ENCODE peak calls at places on chromosomes 11 and 22, in nine cellular contexts. Y is epithelial cell of esophagus; E is CD8-positive, alpha-beta T cell; W is heart right ventricle; H is pancreas; M is cardiac fibroblast; S is right lobe of liver; F is testis; T is lower leg skin. J is an unnamed sample.

GRCh38 chr22:25402501-25403283 is 161.8 kb upstream of the GRK3 start:
- DNase-seq in Y (peak; percentile 51), E (no peak), W (peak; percentile 73), H (peak; percentile 38), M (peak; percentile 65), S (peak; percentile 74), F (peak; percentile 54), T (no peak), J (peak; percentile 34)

GRCh38 chr11:8913961-8914660 is 3.1 kb downstream of the AKIP1 start:
- DNase-seq in Y (peak; percentile 41), E (peak; percentile 57), W (peak; percentile 28), H (no peak), M (peak; percentile 64), S (no peak), F (peak; percentile 84), T (no peak), J (peak; percentile 62)

GRCh38 chr22:48713266-48714205 is 1114.1 kb downstream of the BRD1 start:
- DNase-seq in Y (no peak), E (no peak), W (no peak), H (no peak), M (no peak), S (no peak), F (no peak), T (no peak), J (no peak)

GRCh38 chr11:122439911-122440782 is 215.4 kb upstream of the UBASH3B start:
- DNase-seq in Y (no peak), E (no peak), W (peak; percentile 33), H (peak; percentile 40), M (peak; percentile 76), S (peak; percentile 35), F (peak; percentile 42), T (no peak), J (peak; percentile 30)

GRCh38 chr22:39083212-39084165 is 6.4 kb downstream of the APOBEC3G start:
- DNase-seq in Y (no peak), E (no peak), W (no peak), H (no peak), M (no peak), S (no peak), F (no peak), T (no peak), J (no peak)

GRCh38 chr11:109730669-109731068 is 308.7 kb downstream of the C11orf87 start:
- DNase-seq in Y (no peak), E (no peak), W (no peak), H (no peak), M (no peak), S (no peak), F (no peak), T (no peak), J (no peak)

GRCh38 chr11:88575876-88576275 is 238.3 kb upstream of the CTSC start:
- DNase-seq in Y (no peak), E (no peak), W (no peak), H (no peak), M (no peak), S (no peak), F (no peak), T (no peak), J (no peak)

GRCh38 chr11:10542776-10543175 is 1.8 kb upstream of the RNF141 start:
- DNase-seq in Y (no peak), E (no peak), W (no peak), H (no peak), M (no peak), S (no peak), F (no peak), T (no peak), J (no peak)

GRCh38 chr22:39227542-39228272 is 17.1 kb downstream of the PDGFB start:
- DNase-seq in Y (no peak), E (no peak), W (no peak), H (no peak), M (no peak), S (no peak), F (no peak), T (no peak), J (no peak)

GRCh38 chr11:60469723-60470122 is 14.1 kb downstream of the MS4A1 start:
- DNase-seq in Y (no peak), E (no peak), W (no peak), H (no peak), M (no peak), S (no peak), F (no peak), T (no peak), J (no peak)

GRCh38 chr11:27718346-27718852 is 18.1 kb upstream of the BDNF start:
- DNase-seq in Y (peak; percentile 61), E (no peak), W (no peak), H (no peak), M (peak; percentile 74), S (no peak), F (peak; percentile 19), T (no peak), J (peak; percentile 61)

GRCh38 chr11:27717801-27718229 is 17.6 kb upstream of the BDNF start:
- DNase-seq in Y (no peak), E (no peak), W (no peak), H (no peak), M (no peak), S (no peak), F (no peak), T (no peak), J (no peak)

GRCh38 chr11:27716216-27716615 is 16.0 kb upstream of the BDNF start:
- DNase-seq in Y (no peak), E (no peak), W (no peak), H (no peak), M (no peak), S (no peak), F (no peak), T (no peak), J (no peak)

GRCh38 chr11:27717377-27717776 is 17.1 kb upstream of the BDNF start:
- DNase-seq in Y (peak; percentile 28), E (no peak), W (no peak), H (no peak), M (no peak), S (no peak), F (no peak), T (no peak), J (peak; percentile 15)

GRCh38 chr11:27716850-27717249 is 16.6 kb upstream of the BDNF start:
- DNase-seq in Y (no peak), E (no peak), W (no peak), H (no peak), M (peak; percentile 35), S (no peak), F (no peak), T (no peak), J (peak; percentile 25)
- TF ChIP-seq CTCF in Y (peak; percentile 33), E (no peak), W (no peak), H (no peak), M (peak; percentile 10), S (no peak), F (no peak), T (no peak), J (peak; percentile 22)

DNA sequence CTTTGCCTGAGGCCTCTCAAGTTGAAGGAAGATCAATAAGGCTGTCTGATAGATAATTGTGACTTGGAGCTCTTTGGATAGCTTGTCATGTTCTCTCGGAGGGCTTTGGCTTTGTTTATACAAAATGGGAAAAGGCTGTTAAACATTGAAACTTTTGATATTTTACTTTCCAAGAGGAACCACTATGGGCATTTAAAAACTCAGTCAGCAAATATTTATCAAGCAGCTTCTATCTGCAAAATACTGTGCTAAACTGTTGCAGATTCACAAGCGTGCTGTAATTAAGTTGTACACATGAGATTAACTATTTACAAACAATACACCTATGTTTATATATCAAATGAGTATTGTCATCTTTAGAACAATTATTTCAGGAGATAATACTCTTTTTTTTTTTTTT is 34.5 kb upstream of the SORL1 start:
- DNase-seq in Y (no peak), E (no peak), W (no peak), H (no peak), M (no peak), S (no peak), F (no peak), T (no peak), J (no peak)
- H3K4me3 ChIP-seq in Y (no peak overlapping the region), E (no peak overlapping the region), W (no peak overlapping the region), H (no peak overlapping the region), M (no peak overlapping the region), S (no peak overlapping the region), F (no peak overlapping the region), T (no peak overlapping the region), J (no peak overlapping the region)

DNA sequence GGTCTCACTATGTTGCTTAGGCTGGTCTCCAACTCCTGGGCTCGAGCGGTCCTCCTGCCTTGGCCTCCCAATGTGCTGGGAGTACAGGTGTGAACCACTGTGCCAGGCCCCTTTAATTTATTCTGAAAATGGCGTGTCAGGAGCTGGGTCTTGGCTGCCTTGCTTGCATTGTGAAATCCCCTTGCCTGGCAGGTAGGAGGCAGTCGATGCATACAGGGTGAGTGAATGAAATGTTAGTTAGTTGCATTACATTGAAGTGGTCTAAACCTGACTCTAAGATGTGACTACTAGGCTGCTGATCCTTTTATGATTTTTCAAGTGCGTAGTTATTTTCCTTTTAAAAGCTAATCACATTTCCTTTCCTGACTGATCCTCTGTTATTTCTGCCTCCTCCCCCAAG is 42.9 kb downstream of the PARVB start:
- DNase-seq in Y (peak; percentile 7), E (no peak), W (no peak), H (no peak), M (no peak), S (no peak), F (no peak), T (no peak), J (no peak)
- TF ChIP-seq CTCF in Y (peak; percentile 16), E (no peak), W (no peak), H (no peak), M (no peak), S (no peak), F (no peak), T (no peak), J (no peak)

GRCh38 chr11:68002575-68002942 is 1.3 kb downstream of the UNC93B1 start:
- DNase-seq in Y (no peak), E (no peak), W (no peak), H (no peak), M (no peak), S (no peak), F (no peak), T (no peak), J (no peak)
- H3K4me3 ChIP-seq in Y (no peak overlapping the region), E (no peak overlapping the region), W (no peak overlapping the region), H (peak overlapping the region; percentile 77), M (no peak overlapping the region), S (no peak overlapping the region), F (peak overlapping the region; percentile 68), T (no peak overlapping the region), J (no peak overlapping the region)

J was measured in fibroblast of mammary gland.